ENCODE peak calls at places on chromosomes 12 and 14, in eight cellular contexts. M is NCI-H82; A is stimulated activated naive B cell treated with anti-CD40 and anti-IgM and Interleukin-4, amounts not matched to agents 10 μg/mL and 1 μg/mL and 100 μg/mL, for 72 hours; Y is AG20443; F is AG10803; E is NCI-H1092 treated with DMSO at 0.1 percent for 48 hours; K is psoas muscle; V is hippocampal formation. C is an unnamed sample.

GRCh38 chr12:87793134-87793533 is 236.1 kb downstream of the C12orf50 start:
- DNase-seq in K (no peak), E (no peak), F (no peak), A (no peak), V (no peak), M (no peak), Y (peak; percentile 27), C (no peak)

GRCh38 chr12:12719496-12719895 is 2.3 kb downstream of the CDKN1B start:
- DNase-seq in K (no peak), F (no peak), V (no peak), M (no peak), A (peak; percentile 49), E (peak; percentile 48), Y (no peak), C (no peak)

GRCh38 chr12:69732088-69732487 is 6.6 kb upstream of the RAB3IP start:
- DNase-seq in V (no peak), F (no peak), E (no peak), M (no peak), A (no peak), K (no peak), Y (no peak), C (no peak)

GRCh38 chr12:8665729-8666128 is 3.1 kb upstream of the MFAP5 start:
- DNase-seq in A (no peak), Y (peak; percentile 39), K (no peak), E (no peak), F (peak; percentile 69), V (no peak), M (no peak), C (no peak)

GRCh38 chr12:122371475-122372045 is 50.9 kb downstream of the CLIP1 start:
- DNase-seq in F (no peak), K (no peak), E (no peak), V (no peak), M (no peak), Y (no peak), A (no peak), C (no peak)

GRCh38 chr12:70535896-70536374 is 101.3 kb downstream of the PTPRB start:
- DNase-seq in V (peak; percentile 74), E (no peak), K (no peak), A (no peak), F (no peak), Y (no peak), M (no peak), C (peak; percentile 49)

GRCh38 chr12:124045671-124046070 is 72.7 kb downstream of the ZNF664 start:
- DNase-seq in E (no peak), F (no peak), V (peak; percentile 64), M (no peak), A (no peak), Y (no peak), K (no peak), C (peak; percentile 32)

GRCh38 chr12:47752121-47752520 is 6.6 kb downstream of the RAPGEF3 start:
- DNase-seq in M (no peak), E (no peak), V (no peak), Y (no peak), F (no peak), A (no peak), K (no peak), C (no peak)

GRCh38 chr14:95233702-95234241 is 76.4 kb upstream of the DICER1 start:
- DNase-seq in Y (no peak), E (no peak), F (no peak), A (peak; percentile 53), V (no peak), M (no peak), K (peak; percentile 82), C (no peak)

C was measured in amygdala.